ENCODE peak calls at places on chromosomes 5 and 9, in five cellular contexts. One of them, this sample, is unnamed.

GRCh38 chr9:79962836-79963235 is 391.1 kb downstream of the TLE4 start:
- DNase-seq in tibial nerve: no peak
- DNase-seq in small intestine: no peak
- DNase-seq in testis: no peak
- DNase-seq in GM12865: no peak
- DNase-seq in this sample: no peak

GRCh38 chr9:92952861-92953620 is 5.7 kb downstream of the FGD3 start:
- DNase-seq in GM12865: no peak
- DNase-seq in testis: no peak
- DNase-seq in tibial nerve: no peak
- DNase-seq in small intestine: no peak
- DNase-seq in this sample: no peak

GRCh38 chr9:20618361-20618799 is 3.9 kb downstream of the MLLT3 start:
- DNase-seq in tibial nerve: no peak
- DNase-seq in small intestine: peak; percentile 54
- DNase-seq in GM12865: no peak
- DNase-seq in testis: no peak
- DNase-seq in this sample: no peak

GRCh38 chr5:10652606-10653005 is 88.7 kb downstream of the ANKRD33B start:
- DNase-seq in tibial nerve: no peak
- DNase-seq in small intestine: no peak
- DNase-seq in GM12865: no peak
- DNase-seq in testis: no peak
- DNase-seq in this sample: no peak

GRCh38 chr9:35350827-35351549 is 138.9 kb upstream of the RUSC2 start:
- DNase-seq in GM12865: no peak
- DNase-seq in tibial nerve: no peak
- DNase-seq in small intestine: no peak
- DNase-seq in testis: peak; percentile 34
- DNase-seq in this sample: no peak

GRCh38 chr5:120692346-120692745 is 228.2 kb downstream of the PRR16 start:
- DNase-seq in tibial nerve: no peak
- DNase-seq in GM12865: no peak
- DNase-seq in small intestine: no peak
- DNase-seq in testis: no peak
- DNase-seq in this sample: no peak

GRCh38 chr9:76114144-76114543 is 223.7 kb downstream of the PCSK5 start:
- DNase-seq in GM12865: no peak
- DNase-seq in testis: no peak
- DNase-seq in tibial nerve: no peak
- DNase-seq in small intestine: no peak
- DNase-seq in this sample: no peak

GRCh38 chr9:26458054-26458453 is 434.5 kb downstream of the CAAP1 start:
- DNase-seq in small intestine: no peak
- DNase-seq in GM12865: no peak
- DNase-seq in tibial nerve: no peak
- DNase-seq in testis: no peak
- DNase-seq in this sample: no peak

GRCh38 chr5:12095808-12096281 is 191.6 kb upstream of the CTNND2 start:
- DNase-seq in testis: no peak
- DNase-seq in small intestine: no peak
- DNase-seq in tibial nerve: no peak
- DNase-seq in GM12865: peak; percentile 70
- DNase-seq in this sample: no peak

GRCh38 chr5:178382689-178383276 is 150.2 kb upstream of the PHYKPL start:
- DNase-seq in GM12865: no peak
- DNase-seq in testis: no peak
- DNase-seq in tibial nerve: no peak
- DNase-seq in small intestine: no peak
- DNase-seq in this sample: no peak

GRCh38 chr9:34337404-34337803 is 8.0 kb downstream of the NUDT2 start:
- DNase-seq in testis: no peak
- DNase-seq in small intestine: no peak
- DNase-seq in tibial nerve: no peak
- DNase-seq in GM12865: no peak
- DNase-seq in this sample: no peak

GRCh38 chr9:118651511-118651910 is 717.7 kb downstream of the BRINP1 start:
- DNase-seq in small intestine: no peak
- DNase-seq in testis: no peak
- DNase-seq in GM12865: no peak
- DNase-seq in tibial nerve: no peak
- DNase-seq in this sample: no peak

GRCh38 chr5:163755505-163755904 is 250.1 kb downstream of the MAT2B start:
- DNase-seq in GM12865: no peak
- DNase-seq in testis: no peak
- DNase-seq in tibial nerve: no peak
- DNase-seq in small intestine: no peak
- DNase-seq in this sample: no peak

GRCh38 chr9:2749485-2749884 is 32.2 kb downstream of the KCNV2 start:
- DNase-seq in small intestine: no peak
- DNase-seq in GM12865: no peak
- DNase-seq in testis: no peak
- DNase-seq in tibial nerve: no peak
- DNase-seq in this sample: no peak

GRCh38 chr9:121373401-121373769 is 3.3 kb upstream of the STOM start:
- DNase-seq in GM12865: no peak
- DNase-seq in small intestine: no peak
- DNase-seq in testis: no peak
- DNase-seq in tibial nerve: no peak
- DNase-seq in this sample: no peak

GRCh38 chr5:95284512-95285405 is at the start of gene MCTP1:
- DNase-seq in small intestine: no peak
- DNase-seq in GM12865: peak; percentile 8
- DNase-seq in testis: peak; percentile 48
- DNase-seq in tibial nerve: no peak
- DNase-seq in this sample: no peak

GRCh38 chr9:7676757-7677156 is 122.8 kb downstream of the DMAC1 start:
- DNase-seq in small intestine: no peak
- DNase-seq in tibial nerve: no peak
- DNase-seq in testis: no peak
- DNase-seq in GM12865: no peak
- DNase-seq in this sample: no peak

GRCh38 chr5:163938595-163938994 is 433.2 kb downstream of the MAT2B start:
- DNase-seq in GM12865: no peak
- DNase-seq in small intestine: no peak
- DNase-seq in testis: no peak
- DNase-seq in tibial nerve: no peak
- DNase-seq in this sample: no peak

GRCh38 chr9:37382982-37383357 is 39.5 kb upstream of the GRHPR start:
- DNase-seq in small intestine: no peak
- DNase-seq in tibial nerve: no peak
- DNase-seq in testis: no peak
- DNase-seq in GM12865: no peak
- DNase-seq in this sample: no peak

GRCh38 chr5:138965631-138966030 is 90.5 kb upstream of the LRRTM2 start:
- DNase-seq in GM12865: no peak
- DNase-seq in testis: no peak
- DNase-seq in small intestine: peak; percentile 81
- DNase-seq in tibial nerve: no peak
- DNase-seq in this sample: no peak

GRCh38 chr5:170438581-170438980 is 49.4 kb upstream of the KCNMB1 start:
- DNase-seq in small intestine: no peak
- DNase-seq in GM12865: no peak
- DNase-seq in testis: no peak
- DNase-seq in tibial nerve: no peak
- DNase-seq in this sample: no peak

GRCh38 chr9:87479801-87480201 is 17.9 kb upstream of the DAPK1 start:
- DNase-seq in testis: no peak
- DNase-seq in GM12865: peak; percentile 80
- DNase-seq in tibial nerve: peak; percentile 18
- DNase-seq in small intestine: no peak
- DNase-seq in this sample: no peak

GRCh38 chr5:96220610-96221390 is 212.2 kb downstream of the PCSK1 start:
- DNase-seq in small intestine: no peak
- DNase-seq in testis: no peak
- DNase-seq in tibial nerve: no peak
- DNase-seq in GM12865: peak; percentile 64
- DNase-seq in this sample: no peak

GRCh38 chr9:104748359-104749031 is 1.0 kb downstream of the NIPSNAP3A start:
- DNase-seq in testis: no peak
- DNase-seq in GM12865: no peak
- DNase-seq in tibial nerve: no peak
- DNase-seq in small intestine: peak; percentile 29
- DNase-seq in this sample: no peak

GRCh38 chr9:136019681-136020060 is 58.5 kb upstream of the UBAC1 start:
- DNase-seq in small intestine: no peak
- DNase-seq in GM12865: no peak
- DNase-seq in tibial nerve: no peak
- DNase-seq in testis: no peak
- DNase-seq in this sample: no peak

GRCh38 chr9:134411451-134412297 is 85.4 kb downstream of the RXRA start:
- DNase-seq in testis: peak; percentile 56
- DNase-seq in GM12865: no peak
- DNase-seq in tibial nerve: no peak
- DNase-seq in small intestine: no peak
- DNase-seq in this sample: no peak

GRCh38 chr5:39815701-39816100 is 390.9 kb upstream of the DAB2 start:
- DNase-seq in small intestine: peak; percentile 11
- DNase-seq in tibial nerve: no peak
- DNase-seq in testis: no peak
- DNase-seq in GM12865: no peak
- DNase-seq in this sample: no peak

GRCh38 chr9:32385885-32386283 is 1.4 kb downstream of the ACO1 start:
- DNase-seq in tibial nerve: no peak
- DNase-seq in testis: no peak
- DNase-seq in small intestine: no peak
- DNase-seq in GM12865: no peak
- DNase-seq in this sample: no peak
- H3K4me3 ChIP-seq in tibial nerve: no peak overlapping the region
- H3K4me3 ChIP-seq in testis: no peak overlapping the region
- H3K4me3 ChIP-seq in small intestine: no peak overlapping the region
- H3K4me3 ChIP-seq in GM12865: no peak overlapping the region
- H3K4me3 ChIP-seq in this sample: no peak overlapping the region

GRCh38 chr5:158979749-158980521 is 119.8 kb downstream of the EBF1 start:
- DNase-seq in testis: peak; percentile 79
- DNase-seq in tibial nerve: peak; percentile 63
- DNase-seq in small intestine: no peak
- DNase-seq in GM12865: no peak
- DNase-seq in this sample: no peak
- H3K4me3 ChIP-seq in testis: no peak overlapping the region
- H3K4me3 ChIP-seq in tibial nerve: peak overlapping the region; percentile 4
- H3K4me3 ChIP-seq in small intestine: no peak overlapping the region
- H3K4me3 ChIP-seq in GM12865: no peak overlapping the region
- H3K4me3 ChIP-seq in this sample: peak overlapping the region; percentile 22

GRCh38 chr5:111106320-111106948 is 14.3 kb downstream of the WDR36 start:
- DNase-seq in tibial nerve: no peak
- DNase-seq in GM12865: no peak
- DNase-seq in small intestine: no peak
- DNase-seq in testis: no peak
- DNase-seq in this sample: no peak

GRCh38 chr5:111111956-111112355 is 19.8 kb downstream of the WDR36 start:
- DNase-seq in tibial nerve: no peak
- DNase-seq in GM12865: no peak
- DNase-seq in testis: no peak
- DNase-seq in small intestine: no peak
- DNase-seq in this sample: no peak

GRCh38 chr5:111107371-111107770 is 15.2 kb downstream of the WDR36 start:
- DNase-seq in GM12865: no peak
- DNase-seq in testis: no peak
- DNase-seq in tibial nerve: no peak
- DNase-seq in small intestine: no peak
- DNase-seq in this sample: no peak
- H3K4me3 ChIP-seq in GM12865: no peak overlapping the region
- H3K4me3 ChIP-seq in testis: no peak overlapping the region
- H3K4me3 ChIP-seq in tibial nerve: no peak overlapping the region
- H3K4me3 ChIP-seq in small intestine: no peak overlapping the region
- H3K4me3 ChIP-seq in this sample: no peak overlapping the region

GRCh38 chr5:1109542-1110259 is 2.2 kb downstream of the SLC12A7 start:
- DNase-seq in GM12865: no peak
- DNase-seq in testis: no peak
- DNase-seq in tibial nerve: no peak
- DNase-seq in small intestine: peak; percentile 36
- DNase-seq in this sample: no peak
- H3K4me3 ChIP-seq in GM12865: no peak overlapping the region
- H3K4me3 ChIP-seq in testis: no peak overlapping the region
- H3K4me3 ChIP-seq in tibial nerve: no peak overlapping the region
- H3K4me3 ChIP-seq in small intestine: no peak overlapping the region
- H3K4me3 ChIP-seq in this sample: no peak overlapping the region

GRCh38 chr9:109317979-109318671 is 2.7 kb downstream of the EPB41L4B start:
- DNase-seq in tibial nerve: no peak
- DNase-seq in testis: no peak
- DNase-seq in small intestine: no peak
- DNase-seq in GM12865: no peak
- DNase-seq in this sample: no peak
- H3K4me3 ChIP-seq in tibial nerve: no peak overlapping the region
- H3K4me3 ChIP-seq in testis: no peak overlapping the region
- H3K4me3 ChIP-seq in small intestine: no peak overlapping the region
- H3K4me3 ChIP-seq in GM12865: no peak overlapping the region
- H3K4me3 ChIP-seq in this sample: no peak overlapping the region

DNA sequence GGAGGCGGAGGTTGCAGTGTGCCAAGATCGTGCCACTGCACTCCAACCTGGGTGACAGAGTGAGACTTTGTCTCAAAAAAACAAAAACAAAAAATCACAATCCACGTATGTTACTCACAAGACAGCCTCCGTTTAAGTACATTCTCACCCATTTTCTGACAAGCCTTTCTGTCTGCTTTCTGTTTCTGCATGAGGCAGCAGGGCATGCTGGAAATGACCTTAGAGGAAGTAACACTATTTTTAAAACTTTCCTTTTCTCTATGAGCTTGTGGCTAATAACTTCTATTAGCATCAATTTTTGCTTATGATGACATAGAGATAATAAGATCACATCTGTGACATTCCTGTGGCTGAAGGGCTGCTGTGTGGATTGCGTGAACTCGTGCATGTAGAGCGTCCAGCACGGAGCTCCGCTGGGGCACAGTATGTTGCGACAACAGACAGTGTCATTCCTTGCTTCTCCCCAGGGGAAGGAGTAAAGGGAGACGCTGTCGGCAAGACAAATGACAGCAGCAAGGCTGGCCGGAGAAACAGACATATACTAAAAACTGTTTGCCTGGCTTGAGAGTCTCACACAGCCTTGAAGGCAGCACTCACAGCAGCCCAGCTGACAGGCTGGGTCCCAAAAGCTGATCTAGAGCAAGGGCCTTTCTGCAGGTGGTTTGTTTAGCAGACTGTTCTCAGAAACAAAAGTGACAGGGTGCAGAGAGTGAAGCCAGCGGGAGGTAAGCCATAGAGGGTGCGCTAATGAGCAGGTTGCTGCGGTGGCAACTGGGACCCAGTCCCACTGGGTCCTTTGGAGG is 1.6 kb downstream of the BTNL3 start:
- DNase-seq in testis: no peak
- DNase-seq in tibial nerve: no peak
- DNase-seq in small intestine: no peak
- DNase-seq in GM12865: no peak
- DNase-seq in this sample: no peak
- H3K4me3 ChIP-seq in testis: no peak overlapping the region
- H3K4me3 ChIP-seq in tibial nerve: no peak overlapping the region
- H3K4me3 ChIP-seq in small intestine: no peak overlapping the region
- H3K4me3 ChIP-seq in GM12865: no peak overlapping the region
- H3K4me3 ChIP-seq in this sample: no peak overlapping the region

This sample was measured in esophagus squamous epithelium.